ENCODE peak calls at places on chromosomes 4 and X, in six cellular contexts. One of them, this sample, is unnamed.

GRCh38 chr4:7423391-7423790 is 11.3 kb downstream of the PSAPL1 start:
- DNase-seq in T follicular helper cell: no peak
- DNase-seq in fibroblast of pulmonary artery: no peak
- DNase-seq in adrenal gland: peak; percentile 5
- DNase-seq in T1000: no peak
- DNase-seq in ureter: no peak
- DNase-seq in this sample: no peak

GRCh38 chr4:6767725-6768538 is 14.6 kb upstream of the KIAA0232 start:
- DNase-seq in T1000: no peak
- DNase-seq in ureter: no peak
- DNase-seq in fibroblast of pulmonary artery: no peak
- DNase-seq in adrenal gland: no peak
- DNase-seq in T follicular helper cell: no peak
- DNase-seq in this sample: no peak

GRCh38 chr4:145956288-145956890 is 17.8 kb upstream of the ZNF827 start:
- DNase-seq in T follicular helper cell: no peak
- DNase-seq in fibroblast of pulmonary artery: peak; percentile 59
- DNase-seq in T1000: no peak
- DNase-seq in adrenal gland: peak; percentile 27
- DNase-seq in ureter: no peak
- DNase-seq in this sample: peak; percentile 73

GRCh38 chr4:119025440-119025839 is 110.2 kb upstream of the MYOZ2 start:
- DNase-seq in T follicular helper cell: no peak
- DNase-seq in fibroblast of pulmonary artery: peak; percentile 70
- DNase-seq in ureter: no peak
- DNase-seq in T1000: no peak
- DNase-seq in adrenal gland: peak; percentile 43
- DNase-seq in this sample: peak; percentile 81

GRCh38 chr4:88660446-88661294 is 37.0 kb downstream of the NAP1L5 start:
- DNase-seq in T1000: no peak
- DNase-seq in adrenal gland: no peak
- DNase-seq in fibroblast of pulmonary artery: peak; percentile 20
- DNase-seq in T follicular helper cell: no peak
- DNase-seq in ureter: no peak
- DNase-seq in this sample: peak; percentile 58

GRCh38 chr4:147984065-147984777 is 252.3 kb downstream of the ARHGAP10 start:
- DNase-seq in fibroblast of pulmonary artery: peak; percentile 75
- DNase-seq in T follicular helper cell: no peak
- DNase-seq in ureter: no peak
- DNase-seq in T1000: no peak
- DNase-seq in adrenal gland: peak; percentile 28
- DNase-seq in this sample: peak; percentile 65

GRCh38 chr4:42344749-42345148 is 52.5 kb upstream of the SHISA3 start:
- DNase-seq in fibroblast of pulmonary artery: no peak
- DNase-seq in ureter: no peak
- DNase-seq in T follicular helper cell: no peak
- DNase-seq in adrenal gland: no peak
- DNase-seq in T1000: no peak
- DNase-seq in this sample: no peak

GRCh38 chr4:182513534-182514291 is 270.5 kb downstream of the TENM3 start:
- DNase-seq in T1000: no peak
- DNase-seq in T follicular helper cell: no peak
- DNase-seq in adrenal gland: no peak
- DNase-seq in fibroblast of pulmonary artery: no peak
- DNase-seq in ureter: no peak
- DNase-seq in this sample: no peak

GRCh38 chr4:125198916-125199315 is 115.8 kb upstream of the FAT4 start:
- DNase-seq in T1000: no peak
- DNase-seq in fibroblast of pulmonary artery: peak; percentile 54
- DNase-seq in adrenal gland: no peak
- DNase-seq in ureter: no peak
- DNase-seq in T follicular helper cell: no peak
- DNase-seq in this sample: no peak

GRCh38 chr4:2331043-2331420 is 69.1 kb upstream of the MXD4 start:
- DNase-seq in ureter: no peak
- DNase-seq in fibroblast of pulmonary artery: no peak
- DNase-seq in T follicular helper cell: no peak
- DNase-seq in adrenal gland: no peak
- DNase-seq in T1000: no peak
- DNase-seq in this sample: no peak

GRCh38 chr4:118918388-118918787 is 29.7 kb downstream of the SYNPO2 start:
- DNase-seq in fibroblast of pulmonary artery: peak; percentile 94
- DNase-seq in T follicular helper cell: no peak
- DNase-seq in T1000: no peak
- DNase-seq in adrenal gland: no peak
- DNase-seq in ureter: no peak
- DNase-seq in this sample: peak; percentile 84

GRCh38 chr4:23680616-23681518 is 209.0 kb downstream of the PPARGC1A start:
- DNase-seq in ureter: no peak
- DNase-seq in T follicular helper cell: no peak
- DNase-seq in T1000: no peak
- DNase-seq in adrenal gland: no peak
- DNase-seq in fibroblast of pulmonary artery: peak; percentile 2
- DNase-seq in this sample: peak; percentile 3

GRCh38 chr4:173573286-173573685 is 43.3 kb upstream of the HAND2 start:
- DNase-seq in T follicular helper cell: no peak
- DNase-seq in adrenal gland: no peak
- DNase-seq in ureter: no peak
- DNase-seq in fibroblast of pulmonary artery: peak; percentile 3
- DNase-seq in T1000: no peak
- DNase-seq in this sample: peak; percentile 6

GRCh38 chr4:2817701-2818350 is 24.9 kb downstream of the SH3BP2 start:
- DNase-seq in ureter: no peak
- DNase-seq in fibroblast of pulmonary artery: no peak
- DNase-seq in T follicular helper cell: no peak
- DNase-seq in adrenal gland: no peak
- DNase-seq in T1000: no peak
- DNase-seq in this sample: peak; percentile 56

GRCh38 chrX:72054776-72055495 is 76.8 kb downstream of the RTL5 start:
- DNase-seq in adrenal gland: no peak
- DNase-seq in ureter: peak; percentile 29
- DNase-seq in T1000: no peak
- DNase-seq in fibroblast of pulmonary artery: no peak
- DNase-seq in T follicular helper cell: no peak
- DNase-seq in this sample: no peak

GRCh38 chr4:113708250-113708649 is 53.3 kb downstream of the CAMK2D start:
- DNase-seq in adrenal gland: no peak
- DNase-seq in T1000: no peak
- DNase-seq in T follicular helper cell: no peak
- DNase-seq in fibroblast of pulmonary artery: no peak
- DNase-seq in ureter: no peak
- DNase-seq in this sample: peak; percentile 34

GRCh38 chrX:44264936-44265335 is 78.5 kb downstream of the EFHC2 start:
- DNase-seq in T1000: no peak
- DNase-seq in T follicular helper cell: no peak
- DNase-seq in adrenal gland: no peak
- DNase-seq in ureter: no peak
- DNase-seq in fibroblast of pulmonary artery: no peak
- DNase-seq in this sample: no peak

GRCh38 chrX:129632443-129632842 is 22.3 kb downstream of the APLN start:
- DNase-seq in T1000: no peak
- DNase-seq in T follicular helper cell: no peak
- DNase-seq in adrenal gland: no peak
- DNase-seq in ureter: no peak
- DNase-seq in fibroblast of pulmonary artery: no peak
- DNase-seq in this sample: no peak